ENCODE peak calls at places on chromosomes 13 and 19, in seven cellular contexts. T is activated CD4-positive, alpha-beta T cell treated with anti-CD3 and anti-CD28 coated beads, Interleukin-2, amount 50 U/mL, for 48 hours; B is NCI-H1694; N is EH; J is H54; P is C1 segment of cervical spinal cord; Y is NCI-H1105. C is an unnamed sample.

GRCh38 chr13:22240716-22241115 is 569.8 kb downstream of the FGF9 start:
- DNase-seq in T (no peak), B (no peak), N (no peak), J (no peak), P (no peak), Y (no peak), C (no peak)

GRCh38 chr13:31951215-31951678 is 80.3 kb upstream of the FRY start:
- DNase-seq in T (no peak), B (no peak), N (peak), J (no peak), P (no peak), Y (no peak), C (peak)

GRCh38 chr13:95323930-95324662 is 22.8 kb upstream of the ABCC4 start:
- DNase-seq in T (no peak), B (no peak), N (no peak), J (no peak), P (no peak), Y (no peak), C (no peak)

GRCh38 chr13:78022164-78022877 is 103.7 kb upstream of the EDNRB start:
- DNase-seq in T (peak), B (no peak), N (peak), J (peak), P (no peak), Y (no peak), C (no peak)

GRCh38 chr19:13962738-13963602 is 10.7 kb downstream of the DCAF15 start:
- DNase-seq in T (no peak), B (no peak), N (peak), J (no peak), P (no peak), Y (no peak), C (no peak)

GRCh38 chr19:22610121-22610520 is 24.0 kb upstream of the ZNF492 start:
- DNase-seq in T (no peak), B (no peak), N (no peak), J (no peak), P (no peak), Y (no peak), C (no peak)

GRCh38 chr13:32881792-32882175 is 134.4 kb upstream of the KL start:
- DNase-seq in T (no peak), B (no peak), N (no peak), J (no peak), P (no peak), Y (peak), C (no peak)

GRCh38 chr19:39262496-39262895 is 5.7 kb upstream of the IFNL2 start:
- DNase-seq in T (no peak), B (no peak), N (no peak), J (no peak), P (no peak), Y (no peak), C (no peak)

C was measured in NCI-H524.